ENCODE peak calls at places on chromosome 22, in six cellular contexts. One of them, this sample, is unnamed.

GRCh38 chr22:28799834-28800307 is 498 bp downstream of the XBP1 start:
- DNase-seq in BE2C: peak; percentile 61
- DNase-seq in aorta: peak; percentile 79
- DNase-seq in gastrocnemius medialis: peak; percentile 46
- DNase-seq in cardiac muscle cell: peak; percentile 73
- DNase-seq in heart left ventricle: peak; percentile 84
- DNase-seq in this sample: peak; percentile 55

GRCh38 chr22:46297151-46297819 is 615 bp downstream of the GTSE1 start:
- DNase-seq in BE2C: peak; percentile 68
- DNase-seq in aorta: no peak
- DNase-seq in gastrocnemius medialis: no peak
- DNase-seq in cardiac muscle cell: peak; percentile 30
- DNase-seq in heart left ventricle: no peak
- DNase-seq in this sample: no peak

GRCh38 chr22:43000441-43001175 is 14.3 kb downstream of the PACSIN2 start:
- DNase-seq in BE2C: no peak
- DNase-seq in aorta: no peak
- DNase-seq in gastrocnemius medialis: no peak
- DNase-seq in cardiac muscle cell: peak; percentile 40
- DNase-seq in heart left ventricle: no peak
- DNase-seq in this sample: no peak

GRCh38 chr22:28064941-28065340 is 145.9 kb upstream of the PITPNB start:
- DNase-seq in BE2C: no peak
- DNase-seq in aorta: no peak
- DNase-seq in gastrocnemius medialis: no peak
- DNase-seq in cardiac muscle cell: peak; percentile 46
- DNase-seq in heart left ventricle: no peak
- DNase-seq in this sample: no peak

GRCh38 chr22:32423664-32424063 is 11.6 kb upstream of the RTCB start:
- DNase-seq in BE2C: no peak
- DNase-seq in aorta: no peak
- DNase-seq in gastrocnemius medialis: no peak
- DNase-seq in cardiac muscle cell: no peak
- DNase-seq in heart left ventricle: no peak
- DNase-seq in this sample: no peak

GRCh38 chr22:24383061-24383460 is 44.3 kb upstream of the ADORA2A start:
- DNase-seq in BE2C: no peak
- DNase-seq in aorta: no peak
- DNase-seq in gastrocnemius medialis: no peak
- DNase-seq in cardiac muscle cell: no peak
- DNase-seq in heart left ventricle: no peak
- DNase-seq in this sample: no peak

GRCh38 chr22:17647996-17648395 is 9.4 kb downstream of the BCL2L13 start:
- DNase-seq in BE2C: no peak
- DNase-seq in aorta: no peak
- DNase-seq in gastrocnemius medialis: no peak
- DNase-seq in cardiac muscle cell: peak; percentile 43
- DNase-seq in heart left ventricle: no peak
- DNase-seq in this sample: no peak

GRCh38 chr22:23110922-23111527 is 30.8 kb downstream of the RSPH14 start:
- DNase-seq in BE2C: peak; percentile 68
- DNase-seq in aorta: no peak
- DNase-seq in gastrocnemius medialis: no peak
- DNase-seq in cardiac muscle cell: no peak
- DNase-seq in heart left ventricle: no peak
- DNase-seq in this sample: no peak

GRCh38 chr22:46038516-46039430 is 61.8 kb upstream of the WNT7B start:
- DNase-seq in BE2C: peak; percentile 60
- DNase-seq in aorta: peak; percentile 40
- DNase-seq in gastrocnemius medialis: no peak
- DNase-seq in cardiac muscle cell: no peak
- DNase-seq in heart left ventricle: no peak
- DNase-seq in this sample: no peak

GRCh38 chr22:42313804-42314581 is 43.5 kb upstream of the TCF20 start:
- DNase-seq in BE2C: peak; percentile 90
- DNase-seq in aorta: no peak
- DNase-seq in gastrocnemius medialis: no peak
- DNase-seq in cardiac muscle cell: peak; percentile 46
- DNase-seq in heart left ventricle: peak; percentile 56
- DNase-seq in this sample: no peak

GRCh38 chr22:48739348-48740085 is 1088.2 kb downstream of the BRD1 start:
- DNase-seq in BE2C: no peak
- DNase-seq in aorta: peak; percentile 28
- DNase-seq in gastrocnemius medialis: no peak
- DNase-seq in cardiac muscle cell: no peak
- DNase-seq in heart left ventricle: no peak
- DNase-seq in this sample: no peak

GRCh38 chr22:40628354-40629042 is 8.0 kb downstream of the MRTFA start:
- DNase-seq in BE2C: no peak
- DNase-seq in aorta: no peak
- DNase-seq in gastrocnemius medialis: no peak
- DNase-seq in cardiac muscle cell: peak; percentile 58
- DNase-seq in heart left ventricle: no peak
- DNase-seq in this sample: no peak

GRCh38 chr22:24975813-24976341 is 23.4 kb downstream of the KIAA1671 start:
- DNase-seq in BE2C: peak; percentile 25
- DNase-seq in aorta: peak; percentile 64
- DNase-seq in gastrocnemius medialis: peak; percentile 26
- DNase-seq in cardiac muscle cell: peak; percentile 72
- DNase-seq in heart left ventricle: peak; percentile 82
- DNase-seq in this sample: peak; percentile 74

GRCh38 chr22:25078591-25078990 is 121.1 kb upstream of the CRYBB3 start:
- DNase-seq in BE2C: no peak
- DNase-seq in aorta: peak; percentile 53
- DNase-seq in gastrocnemius medialis: no peak
- DNase-seq in cardiac muscle cell: no peak
- DNase-seq in heart left ventricle: no peak
- DNase-seq in this sample: no peak

GRCh38 chr22:24398409-24398808 is 29.0 kb upstream of the ADORA2A start:
- DNase-seq in BE2C: no peak
- DNase-seq in aorta: no peak
- DNase-seq in gastrocnemius medialis: no peak
- DNase-seq in cardiac muscle cell: no peak
- DNase-seq in heart left ventricle: no peak
- DNase-seq in this sample: no peak

GRCh38 chr22:39815882-39816395 is 77.6 kb downstream of the ENTHD1 start:
- DNase-seq in BE2C: no peak
- DNase-seq in aorta: no peak
- DNase-seq in gastrocnemius medialis: no peak
- DNase-seq in cardiac muscle cell: no peak
- DNase-seq in heart left ventricle: no peak
- DNase-seq in this sample: no peak

GRCh38 chr22:46119729-46120419 is 30.5 kb upstream of the PPARA start:
- DNase-seq in BE2C: peak; percentile 62
- DNase-seq in aorta: peak; percentile 73
- DNase-seq in gastrocnemius medialis: no peak
- DNase-seq in cardiac muscle cell: peak; percentile 91
- DNase-seq in heart left ventricle: no peak
- DNase-seq in this sample: no peak

GRCh38 chr22:41437198-41437597 is 9.4 kb downstream of the TOB2 start:
- DNase-seq in BE2C: no peak
- DNase-seq in aorta: no peak
- DNase-seq in gastrocnemius medialis: no peak
- DNase-seq in cardiac muscle cell: no peak
- DNase-seq in heart left ventricle: no peak
- DNase-seq in this sample: no peak

GRCh38 chr22:48827228-48827810 is 1000.4 kb downstream of the BRD1 start:
- DNase-seq in BE2C: no peak
- DNase-seq in aorta: no peak
- DNase-seq in gastrocnemius medialis: no peak
- DNase-seq in cardiac muscle cell: no peak
- DNase-seq in heart left ventricle: no peak
- DNase-seq in this sample: no peak

DNA sequence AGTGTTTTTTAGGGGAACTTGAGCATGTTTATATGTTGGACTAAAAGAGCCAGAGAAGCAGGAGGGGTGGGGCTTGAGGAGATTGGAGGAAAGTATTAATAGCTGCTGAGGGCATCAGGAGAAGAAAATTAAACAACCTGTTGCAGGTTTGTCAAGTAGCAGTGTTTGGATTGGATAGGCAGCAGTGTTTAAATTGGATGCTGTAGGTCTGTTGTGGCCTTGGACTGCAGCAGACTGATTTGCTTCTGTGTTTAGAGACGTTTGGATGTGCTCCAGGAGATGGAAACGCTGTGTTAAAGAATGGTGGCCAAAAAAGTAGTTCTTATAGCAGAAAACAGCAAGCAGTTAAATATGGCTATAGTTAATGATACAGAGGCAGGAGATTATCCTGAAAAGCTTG is 5.7 kb downstream of the EIF3L start:
- DNase-seq in BE2C: no peak
- DNase-seq in aorta: no peak
- DNase-seq in gastrocnemius medialis: no peak
- DNase-seq in cardiac muscle cell: no peak
- DNase-seq in heart left ventricle: no peak
- DNase-seq in this sample: no peak
- H3K36me3 ChIP-seq in BE2C: peaks cover 85% of the 10 kb centered on the region
- H3K36me3 ChIP-seq in aorta: peaks cover 10% of the 10 kb centered on the region
- H3K36me3 ChIP-seq in gastrocnemius medialis: peaks cover 82% of the 10 kb centered on the region
- H3K36me3 ChIP-seq in cardiac muscle cell: peaks cover 75% of the 10 kb centered on the region
- H3K36me3 ChIP-seq in heart left ventricle: peaks cover 91% of the 10 kb centered on the region
- H3K36me3 ChIP-seq in this sample: no peaks in the 10 kb centered on the region

GRCh38 chr22:31279327-31279669 is 13.0 kb downstream of the PIK3IP1 start:
- DNase-seq in BE2C: no peak
- DNase-seq in aorta: no peak
- DNase-seq in gastrocnemius medialis: no peak
- DNase-seq in cardiac muscle cell: no peak
- DNase-seq in heart left ventricle: no peak
- DNase-seq in this sample: no peak

GRCh38 chr22:31276426-31277167 is 15.7 kb downstream of the PIK3IP1 start:
- DNase-seq in BE2C: no peak
- DNase-seq in aorta: no peak
- DNase-seq in gastrocnemius medialis: no peak
- DNase-seq in cardiac muscle cell: no peak
- DNase-seq in heart left ventricle: no peak
- DNase-seq in this sample: no peak

GRCh38 chr22:31279821-31280496 is 12.3 kb downstream of the PIK3IP1 start:
- DNase-seq in BE2C: no peak
- DNase-seq in aorta: no peak
- DNase-seq in gastrocnemius medialis: no peak
- DNase-seq in cardiac muscle cell: no peak
- DNase-seq in heart left ventricle: no peak
- DNase-seq in this sample: no peak

GRCh38 chr22:31277741-31278642 is 14.3 kb downstream of the PIK3IP1 start:
- DNase-seq in BE2C: no peak
- DNase-seq in aorta: no peak
- DNase-seq in gastrocnemius medialis: no peak
- DNase-seq in cardiac muscle cell: no peak
- DNase-seq in heart left ventricle: no peak
- DNase-seq in this sample: no peak

DNA sequence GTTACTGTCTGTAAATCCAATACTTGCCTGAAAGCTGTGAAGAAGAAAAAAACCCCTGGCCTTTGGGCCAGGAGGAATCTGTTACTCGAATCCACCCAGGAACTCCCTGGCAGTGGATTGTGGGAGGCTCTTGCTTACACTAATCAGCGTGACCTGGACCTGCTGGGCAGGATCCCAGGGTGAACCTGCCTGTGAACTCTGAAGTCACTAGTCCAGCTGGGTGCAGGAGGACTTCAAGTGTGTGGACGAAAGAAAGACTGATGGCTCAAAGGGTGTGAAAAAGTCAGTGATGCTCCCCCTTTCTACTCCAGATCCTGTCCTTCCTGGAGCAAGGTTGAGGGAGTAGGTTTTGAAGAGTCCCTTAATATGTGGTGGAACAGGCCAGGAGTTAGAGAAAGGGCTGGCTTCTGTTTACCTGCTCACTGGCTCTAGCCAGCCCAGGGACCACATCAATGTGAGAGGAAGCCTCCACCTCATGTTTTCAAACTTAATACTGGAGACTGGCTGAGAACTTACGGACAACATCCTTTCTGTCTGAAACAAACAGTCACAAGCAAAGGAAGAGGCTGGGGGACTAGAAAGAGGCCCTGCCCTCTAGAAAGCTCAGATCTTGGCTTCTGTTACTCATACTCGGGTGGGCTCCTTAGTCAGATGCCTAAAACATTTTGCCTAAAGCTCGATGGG is 13.5 kb downstream of the PIK3IP1 start:
- DNase-seq in BE2C: no peak
- DNase-seq in aorta: no peak
- DNase-seq in gastrocnemius medialis: no peak
- DNase-seq in cardiac muscle cell: no peak
- DNase-seq in heart left ventricle: no peak
- DNase-seq in this sample: no peak
- H3K36me3 ChIP-seq in BE2C: no peaks in the 10 kb centered on the region
- H3K36me3 ChIP-seq in aorta: peaks cover 3% of the 10 kb centered on the region
- H3K36me3 ChIP-seq in gastrocnemius medialis: peaks cover 60% of the 10 kb centered on the region
- H3K36me3 ChIP-seq in cardiac muscle cell: peaks cover 21% of the 10 kb centered on the region
- H3K36me3 ChIP-seq in heart left ventricle: peaks cover 95% of the 10 kb centered on the region
- H3K36me3 ChIP-seq in this sample: peaks cover 89% of the 10 kb centered on the region

GRCh38 chr22:37865510-37865909 is 16.3 kb downstream of the EIF3L start:
- DNase-seq in BE2C: no peak
- DNase-seq in aorta: no peak
- DNase-seq in gastrocnemius medialis: no peak
- DNase-seq in cardiac muscle cell: no peak
- DNase-seq in heart left ventricle: no peak
- DNase-seq in this sample: no peak

GRCh38 chr22:37870273-37870672 is 21.1 kb downstream of the EIF3L start:
- DNase-seq in BE2C: no peak
- DNase-seq in aorta: no peak
- DNase-seq in gastrocnemius medialis: no peak
- DNase-seq in cardiac muscle cell: no peak
- DNase-seq in heart left ventricle: no peak
- DNase-seq in this sample: no peak
- H3K36me3 ChIP-seq in BE2C: peaks cover 92% of the 10 kb centered on the region
- H3K36me3 ChIP-seq in aorta: peaks cover 10% of the 10 kb centered on the region
- H3K36me3 ChIP-seq in gastrocnemius medialis: peaks cover 78% of the 10 kb centered on the region
- H3K36me3 ChIP-seq in cardiac muscle cell: peaks cover 75% of the 10 kb centered on the region
- H3K36me3 ChIP-seq in heart left ventricle: peaks cover 100% of the 10 kb centered on the region
- H3K36me3 ChIP-seq in this sample: peaks cover 6% of the 10 kb centered on the region

GRCh38 chr22:37306494-37306829 is 24.2 kb downstream of the CYTH4 start:
- DNase-seq in BE2C: no peak
- DNase-seq in aorta: no peak
- DNase-seq in gastrocnemius medialis: no peak
- DNase-seq in cardiac muscle cell: no peak
- DNase-seq in heart left ventricle: no peak
- DNase-seq in this sample: no peak
- H3K36me3 ChIP-seq in BE2C: no peaks in the 10 kb centered on the region
- H3K36me3 ChIP-seq in aorta: no peaks in the 10 kb centered on the region
- H3K36me3 ChIP-seq in gastrocnemius medialis: no peaks in the 10 kb centered on the region
- H3K36me3 ChIP-seq in cardiac muscle cell: no peaks in the 10 kb centered on the region
- H3K36me3 ChIP-seq in heart left ventricle: no peaks in the 10 kb centered on the region
- H3K36me3 ChIP-seq in this sample: no peaks in the 10 kb centered on the region

GRCh38 chr22:49904040-49904369 is 14.2 kb downstream of the ALG12 start:
- DNase-seq in BE2C: no peak
- DNase-seq in aorta: no peak
- DNase-seq in gastrocnemius medialis: no peak
- DNase-seq in cardiac muscle cell: no peak
- DNase-seq in heart left ventricle: no peak
- DNase-seq in this sample: no peak
- H3K36me3 ChIP-seq in BE2C: peaks cover 25% of the 10 kb centered on the region
- H3K36me3 ChIP-seq in aorta: no peaks in the 10 kb centered on the region
- H3K36me3 ChIP-seq in gastrocnemius medialis: peaks cover 72% of the 10 kb centered on the region
- H3K36me3 ChIP-seq in cardiac muscle cell: peaks cover 4% of the 10 kb centered on the region
- H3K36me3 ChIP-seq in heart left ventricle: peaks cover 81% of the 10 kb centered on the region
- H3K36me3 ChIP-seq in this sample: peaks cover 3% of the 10 kb centered on the region